ENCODE peak calls at places on chromosomes 2 and 18, in six cellular contexts. D, U, F, Q, T and V are unnamed samples.

GRCh38 chr2:96940026-96940601 is 46.3 kb downstream of the FAM178B start:
- DNase-seq in U (no peak), Q (no peak), F (no peak), D (no peak), T (no peak), V (no peak)

GRCh38 chr2:108383146-108383830 is 5.5 kb downstream of the SULT1C4 start:
- DNase-seq in T (no peak), D (no peak), Q (no peak), U (no peak), F (no peak), V (no peak)

GRCh38 chr2:240523451-240524281 is 34.1 kb downstream of the ANKMY1 start:
- DNase-seq in T (no peak), Q (no peak), D (no peak), U (no peak), F (no peak), V (no peak)

GRCh38 chr2:166464187-166464586 is 29.9 kb downstream of the SCN7A start:
- DNase-seq in U (no peak), F (no peak), T (no peak), D (no peak), Q (no peak), V (no peak)

GRCh38 chr2:7692657-7693161 is 775.5 kb downstream of the RNF144A start:
- DNase-seq in U (no peak), D (no peak), Q (no peak), F (no peak), T (peak; percentile 74), V (peak; percentile 86)

GRCh38 chr18:34730774-34731173 is 20.7 kb downstream of the DTNA start:
- DNase-seq in D (no peak), F (no peak), U (no peak), Q (no peak), T (no peak), V (no peak)

GRCh38 chr2:84629550-84629949 is 113.3 kb downstream of the DNAH6 start:
- DNase-seq in T (no peak), F (no peak), Q (no peak), U (no peak), D (no peak), V (no peak)

GRCh38 chr2:239290618-239291504 is 110.0 kb downstream of the HDAC4 start:
- DNase-seq in T (no peak), Q (no peak), F (no peak), U (no peak), D (no peak), V (no peak)

GRCh38 chr2:190759749-190760213 is 110.9 kb downstream of the NAB1 start:
- DNase-seq in Q (no peak), T (peak; percentile 73), D (no peak), F (peak; percentile 12), U (no peak), V (peak; percentile 36)

GRCh38 chr2:10504370-10504993 is 56.4 kb upstream of the ODC1 start:
- DNase-seq in T (no peak), Q (no peak), D (peak; percentile 12), U (no peak), F (no peak), V (no peak)

GRCh38 chr2:211745295-211746097 is 793.1 kb downstream of the ERBB4 start:
- DNase-seq in T (peak; percentile 22), F (peak; percentile 19), D (peak; percentile 34), U (peak; percentile 73), Q (peak; percentile 48), V (no peak)

GRCh38 chr2:46420945-46421344 is 58.4 kb upstream of the TMEM247 start:
- DNase-seq in F (no peak), U (no peak), Q (no peak), T (no peak), D (no peak), V (no peak)

GRCh38 chr18:30361864-30362540 is 680.5 kb downstream of the DSC3 start:
- DNase-seq in F (no peak), U (no peak), Q (no peak), D (no peak), T (no peak), V (no peak)

GRCh38 chr2:71557321-71557720 is 104.0 kb downstream of the DYSF start:
- DNase-seq in F (no peak), D (no peak), U (peak; percentile 53), T (no peak), Q (no peak), V (no peak)

GRCh38 chr18:80223581-80224148 is 23.6 kb downstream of the PARD6G start:
- DNase-seq in F (no peak), T (no peak), D (no peak), U (no peak), Q (peak; percentile 22), V (no peak)

GRCh38 chr18:37450434-37451133 is 115.0 kb downstream of the CELF4 start:
- DNase-seq in Q (peak; percentile 66), F (no peak), U (peak; percentile 78), D (peak; percentile 25), T (no peak), V (no peak)

GRCh38 chr2:5401258-5401657 is 290.9 kb upstream of the SOX11 start:
- DNase-seq in U (no peak), D (no peak), T (no peak), F (no peak), Q (no peak), V (no peak)

GRCh38 chr2:59322005-59322404 is 1080.9 kb upstream of the FANCL start:
- DNase-seq in F (no peak), D (no peak), U (peak; percentile 54), Q (no peak), T (no peak), V (no peak)
- TF ChIP-seq CTCF in F (no peak), D (no peak), U (no peak), Q (no peak), T (no peak), V (no peak)

DNA sequence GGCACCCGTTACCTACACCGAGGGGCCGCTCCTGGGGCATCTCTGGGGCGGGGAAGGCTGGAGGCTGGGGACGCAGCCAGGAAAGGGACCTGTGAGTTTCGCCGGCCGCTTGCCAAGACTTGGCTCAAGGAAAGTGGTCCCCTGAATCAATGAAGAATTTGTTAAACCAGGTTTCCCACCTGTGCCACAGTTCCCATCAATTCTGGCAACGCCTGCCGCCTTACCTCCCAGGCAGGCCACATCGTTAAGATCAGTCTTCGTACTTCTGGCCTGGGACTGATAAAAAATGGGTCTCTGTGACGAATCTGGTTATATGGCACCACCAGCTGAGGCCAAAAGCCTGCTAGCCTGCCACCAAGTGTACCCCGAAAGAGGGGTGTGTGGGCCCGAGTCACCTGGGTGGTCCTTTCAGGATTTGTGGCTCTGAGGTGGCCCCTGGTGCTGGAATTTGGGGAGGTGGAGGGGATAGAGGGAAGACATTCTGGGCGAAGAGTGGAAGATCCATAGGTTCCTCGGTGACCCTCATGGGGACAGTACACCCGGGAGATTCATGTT is 789 bp upstream of the TGFA start:
- DNase-seq in T (no peak), U (no peak), Q (no peak), D (no peak), F (no peak), V (no peak)
- TF ChIP-seq CTCF in T (no peak), U (peak; percentile 39), Q (peak; percentile 23), D (no peak), F (no peak), V (no peak)

DNA sequence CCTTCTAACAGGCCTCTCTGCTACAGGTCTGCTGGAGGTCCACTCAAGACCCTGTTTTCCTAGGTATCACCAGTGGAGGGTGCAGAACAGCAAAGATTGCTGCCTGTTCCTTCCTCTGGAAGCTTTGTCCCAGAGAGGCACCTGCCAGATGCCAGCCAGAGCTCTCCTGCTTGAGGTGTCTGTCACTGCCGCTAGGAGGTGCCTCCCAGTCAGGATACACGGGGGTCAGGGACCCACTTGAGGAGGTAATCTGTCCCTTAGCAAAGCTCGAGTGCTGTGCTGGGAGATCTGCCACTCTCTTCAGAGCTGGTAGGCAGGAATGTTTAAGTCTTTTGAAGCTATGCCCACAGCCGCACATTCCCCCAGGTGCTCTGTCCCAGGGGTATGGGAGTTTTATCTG is 140.6 kb downstream of the BAZ2B start:
- DNase-seq in T (no peak), Q (no peak), U (peak; percentile 39), F (no peak), D (no peak), V (no peak)
- TF ChIP-seq CTCF in T (no peak), Q (no peak), U (peak; percentile 36), F (no peak), D (no peak), V (no peak)

DNA sequence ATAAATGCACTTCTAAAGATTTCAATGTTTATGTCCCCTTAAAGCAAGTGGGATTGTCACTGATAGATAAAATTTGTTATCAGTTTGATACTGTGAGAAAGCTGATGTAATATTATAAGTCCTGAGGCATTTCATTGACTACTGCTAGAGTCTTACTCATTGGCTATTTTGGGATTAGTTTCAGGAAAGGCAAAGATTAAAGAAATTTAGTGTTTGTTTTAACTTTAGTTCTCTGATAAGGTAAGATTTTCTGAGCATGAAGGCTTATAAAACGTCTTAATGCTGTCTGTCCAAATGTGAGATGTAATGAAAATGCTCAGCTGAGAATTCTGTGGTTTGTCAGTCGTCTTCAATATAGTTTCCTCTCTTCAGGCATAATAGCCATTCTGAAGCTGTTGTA is 886.4 kb upstream of the CDH2 start:
- DNase-seq in U (no peak), Q (no peak), D (no peak), T (no peak), F (no peak), V (no peak)
- TF ChIP-seq CTCF in U (no peak), Q (no peak), D (no peak), T (no peak), F (no peak), V (no peak)

GRCh38 chr2:127324635-127325034 is 30.7 kb upstream of the ERCC3 start:
- DNase-seq in F (peak; percentile 41), D (no peak), U (no peak), Q (no peak), T (peak; percentile 23), V (no peak)
- TF ChIP-seq CTCF in F (peak; percentile 50), D (peak; percentile 41), U (peak; percentile 72), Q (peak; percentile 78), T (peak; percentile 62), V (peak; percentile 54)

GRCh38 chr2:173961346-173961705 is 3.8 kb downstream of the SP3 start:
- DNase-seq in F (no peak), Q (no peak), D (no peak), T (no peak), U (no peak), V (no peak)

GRCh38 chr2:173962036-173962435 is 3.1 kb downstream of the SP3 start:
- DNase-seq in Q (no peak), F (no peak), U (no peak), D (no peak), T (no peak), V (no peak)

GRCh38 chr2:173963323-173963816 is 1.8 kb downstream of the SP3 start:
- DNase-seq in F (no peak), Q (no peak), T (peak; percentile 37), U (no peak), D (peak; percentile 61), V (no peak)

GRCh38 chr2:173963817-173964564 is 1.2 kb downstream of the SP3 start:
- DNase-seq in U (peak; percentile 91), T (peak; percentile 74), D (peak; percentile 95), Q (peak; percentile 85), F (peak; percentile 87), V (no peak)

DNA sequence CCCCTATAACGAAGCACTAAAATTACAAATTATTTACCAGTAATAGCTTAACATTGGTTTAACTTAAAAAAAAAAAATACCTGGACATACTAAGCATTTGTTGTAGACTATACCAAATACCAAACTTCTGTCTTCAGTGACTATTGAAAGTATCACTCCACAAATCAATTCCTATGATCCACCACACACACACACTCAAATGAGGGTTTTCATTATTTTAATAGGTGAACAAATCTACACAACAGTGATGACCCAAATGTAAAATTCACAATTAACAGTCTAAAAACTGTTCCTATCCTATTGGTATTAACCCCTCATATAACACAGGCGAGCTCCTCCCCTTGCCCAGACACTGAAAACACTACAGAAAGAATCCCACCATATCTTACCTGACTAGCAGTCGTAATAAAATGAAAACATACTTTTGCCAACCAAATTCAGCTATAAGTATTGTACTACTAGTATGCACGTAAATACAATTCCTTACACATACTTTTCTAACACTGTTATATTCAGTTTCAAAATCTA is 2.5 kb downstream of the SP3 start:
- DNase-seq in D (no peak), T (no peak), Q (no peak), F (no peak), U (no peak), V (no peak)
- TF ChIP-seq CTCF in D (no peak), T (no peak), Q (no peak), F (no peak), U (no peak), V (no peak)